ENCODE peak calls at places on chromosomes 12 and 14, in four cellular contexts. F is ovary, P is tibial nerve, O is heart left ventricle. B is an unnamed sample.

GRCh38 chr14:21350539-21350938 is 33.3 kb downstream of the SUPT16H start:
- DNase-seq in F (no peak), P (no peak), O (no peak), B (no peak)

GRCh38 chr14:76203086-76204001 is 51.6 kb downstream of the GPATCH2L start:
- DNase-seq in F (peak; percentile 37), P (no peak), O (peak; percentile 25), B (peak; percentile 36)

GRCh38 chr12:53944907-53945847 is 6.5 kb downstream of the HOXC13 start:
- DNase-seq in F (no peak), P (no peak), O (no peak), B (no peak)

GRCh38 chr12:16788888-16789790 is 183.2 kb upstream of the LMO3 start:
- DNase-seq in F (no peak), P (no peak), O (no peak), B (no peak)

GRCh38 chr12:52321433-52321832 is 235 bp upstream of the KRT83 start:
- DNase-seq in F (no peak), P (no peak), O (no peak), B (no peak)

GRCh38 chr12:106183735-106184134 is 45.0 kb upstream of the NUAK1 start:
- DNase-seq in F (no peak), P (no peak), O (no peak), B (no peak)

GRCh38 chr12:24808651-24809050 is 140.2 kb downstream of the BCAT1 start:
- DNase-seq in F (no peak), P (no peak), O (no peak), B (no peak)

GRCh38 chr14:95133282-95133681 is 24.0 kb downstream of the DICER1 start:
- DNase-seq in F (no peak), P (no peak), O (no peak), B (no peak)

GRCh38 chr14:69648480-69649414 is 37.4 kb downstream of the SUSD6 start:
- DNase-seq in F (no peak), P (no peak), O (no peak), B (no peak)

GRCh38 chr12:25557830-25558436 is 4.8 kb upstream of the LMNTD1 start:
- DNase-seq in F (no peak), P (no peak), O (no peak), B (no peak)

GRCh38 chr12:27539191-27539631 is 15.2 kb downstream of the PPFIBP1 start:
- DNase-seq in F (no peak), P (no peak), O (no peak), B (no peak)

GRCh38 chr14:68762944-68763831 is 29.7 kb downstream of the ZFP36L1 start:
- DNase-seq in F (peak; percentile 95), P (no peak), O (peak; percentile 87), B (no peak)

GRCh38 chr14:98226411-98226810 is 1045.6 kb downstream of the BCL11B start:
- DNase-seq in F (no peak), P (no peak), O (no peak), B (peak; percentile 40)

GRCh38 chr14:50853891-50854290 is 18.0 kb upstream of the ABHD12B start:
- DNase-seq in F (no peak), P (no peak), O (no peak), B (no peak)

GRCh38 chr14:33596211-33597080 is 354.4 kb downstream of the EGLN3 start:
- DNase-seq in F (no peak), P (no peak), O (no peak), B (no peak)

GRCh38 chr12:118164798-118165486 is 29.0 kb downstream of the PEBP1 start:
- DNase-seq in F (no peak), P (no peak), O (no peak), B (peak; percentile 39)

GRCh38 chr12:108414021-108414420 is 74.9 kb upstream of the CMKLR1 start:
- DNase-seq in F (no peak), P (no peak), O (no peak), B (no peak)

GRCh38 chr14:37493606-37494005 is 101.4 kb downstream of the FOXA1 start:
- DNase-seq in F (no peak), P (no peak), O (no peak), B (no peak)

GRCh38 chr14:26194816-26195215 is 403.0 kb downstream of the NOVA1 start:
- DNase-seq in F (no peak), P (no peak), O (no peak), B (no peak)

GRCh38 chr14:45198551-45198950 is 54.5 kb downstream of the MIS18BP1 start:
- DNase-seq in F (no peak), P (no peak), O (no peak), B (no peak)

GRCh38 chr12:22635812-22636211 is 10.8 kb downstream of the ETNK1 start:
- DNase-seq in F (no peak), P (no peak), O (no peak), B (no peak)

GRCh38 chr12:26750531-26751171 is 82.3 kb downstream of the ITPR2 start:
- DNase-seq in F (no peak), P (no peak), O (no peak), B (no peak)

GRCh38 chr12:94706250-94706661 is 55.9 kb upstream of the TMCC3 start:
- DNase-seq in F (no peak), P (no peak), O (no peak), B (no peak)

GRCh38 chr14:49249022-49249421 is 337.2 kb downstream of the RPS29 start:
- DNase-seq in F (no peak), P (no peak), O (no peak), B (no peak)

GRCh38 chr12:131280426-131280825 is 326.7 kb downstream of the ADGRD1 start:
- DNase-seq in F (peak; percentile 5), P (no peak), O (no peak), B (no peak)

GRCh38 chr12:131384544-131384855 is 326.4 kb upstream of the SFSWAP start:
- DNase-seq in F (no peak), P (no peak), O (no peak), B (no peak)

GRCh38 chr14:70281938-70282337 is 77.5 kb downstream of the COX16 start:
- DNase-seq in F (no peak), P (no peak), O (no peak), B (no peak)

GRCh38 chr12:122399592-122400373 is 22.7 kb downstream of the CLIP1 start:
- DNase-seq in F (peak; percentile 63), P (peak; percentile 57), O (peak; percentile 75), B (no peak)

GRCh38 chr14:48350971-48351370 is 675.6 kb upstream of the MDGA2 start:
- DNase-seq in F (no peak), P (no peak), O (no peak), B (no peak)

GRCh38 chr14:39430762-39431415 is 1.3 kb downstream of the FBXO33 start:
- DNase-seq in F (no peak), P (no peak), O (no peak), B (no peak)

GRCh38 chr12:95608252-95609033 is 57.2 kb upstream of the USP44 start:
- DNase-seq in F (peak; percentile 73), P (peak; percentile 34), O (peak; percentile 78), B (no peak)

GRCh38 chr12:108457006-108457733 is 57.9 kb upstream of the FICD start:
- DNase-seq in F (no peak), P (no peak), O (no peak), B (no peak)

GRCh38 chr12:42199007-42199406 is 39.0 kb downstream of the YAF2 start:
- DNase-seq in F (no peak), P (no peak), O (no peak), B (no peak)

GRCh38 chr14:99602054-99602787 is 1.8 kb downstream of the CCDC85C start:
- DNase-seq in F (no peak), P (no peak), O (no peak), B (peak; percentile 70)

DNA sequence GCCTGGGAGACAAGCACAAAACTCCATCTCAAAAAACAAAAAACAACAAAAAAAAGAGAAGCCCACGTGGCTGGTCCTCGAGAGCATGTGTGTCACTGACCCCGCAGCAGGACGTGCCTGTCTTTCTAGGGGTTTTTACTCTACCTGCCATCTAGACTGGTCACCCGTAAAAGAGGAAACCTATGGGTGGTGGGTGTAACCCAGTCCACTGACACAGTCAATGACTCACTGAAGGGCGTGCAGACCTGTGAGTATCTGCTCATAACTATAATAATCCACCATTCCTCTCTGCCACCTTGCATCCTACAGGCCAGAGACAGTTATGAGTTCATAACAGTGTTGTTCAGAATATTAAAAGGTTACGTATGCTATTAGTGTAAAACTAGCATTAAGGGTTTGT is 4.6 kb downstream of the GOLGA3 start:
- DNase-seq in F (no peak), P (no peak), O (no peak), B (no peak)
- H3K36me3 ChIP-seq in F (no peaks in the 10 kb centered on the region), P (no peaks in the 10 kb centered on the region), O (peaks cover 75% of the 10 kb centered on the region), B (peaks cover 14% of the 10 kb centered on the region)

GRCh38 chr14:102510616-102511520 is 1.3 kb upstream of the ANKRD9 start:
- DNase-seq in F (no peak), P (no peak), O (peak; percentile 60), B (peak; percentile 84)

GRCh38 chr14:102507891-102508312 is 1.7 kb downstream of the ANKRD9 start:
- DNase-seq in F (no peak), P (no peak), O (no peak), B (no peak)

GRCh38 chr14:102509744-102510615 is at the start of gene ANKRD9:
- DNase-seq in F (peak; percentile 96), P (peak; percentile 93), O (peak; percentile 97), B (peak; percentile 99)

GRCh38 chr14:102508410-102508773 is 1.2 kb downstream of the ANKRD9 start:
- DNase-seq in F (no peak), P (no peak), O (peak; percentile 66), B (peak; percentile 79)

DNA sequence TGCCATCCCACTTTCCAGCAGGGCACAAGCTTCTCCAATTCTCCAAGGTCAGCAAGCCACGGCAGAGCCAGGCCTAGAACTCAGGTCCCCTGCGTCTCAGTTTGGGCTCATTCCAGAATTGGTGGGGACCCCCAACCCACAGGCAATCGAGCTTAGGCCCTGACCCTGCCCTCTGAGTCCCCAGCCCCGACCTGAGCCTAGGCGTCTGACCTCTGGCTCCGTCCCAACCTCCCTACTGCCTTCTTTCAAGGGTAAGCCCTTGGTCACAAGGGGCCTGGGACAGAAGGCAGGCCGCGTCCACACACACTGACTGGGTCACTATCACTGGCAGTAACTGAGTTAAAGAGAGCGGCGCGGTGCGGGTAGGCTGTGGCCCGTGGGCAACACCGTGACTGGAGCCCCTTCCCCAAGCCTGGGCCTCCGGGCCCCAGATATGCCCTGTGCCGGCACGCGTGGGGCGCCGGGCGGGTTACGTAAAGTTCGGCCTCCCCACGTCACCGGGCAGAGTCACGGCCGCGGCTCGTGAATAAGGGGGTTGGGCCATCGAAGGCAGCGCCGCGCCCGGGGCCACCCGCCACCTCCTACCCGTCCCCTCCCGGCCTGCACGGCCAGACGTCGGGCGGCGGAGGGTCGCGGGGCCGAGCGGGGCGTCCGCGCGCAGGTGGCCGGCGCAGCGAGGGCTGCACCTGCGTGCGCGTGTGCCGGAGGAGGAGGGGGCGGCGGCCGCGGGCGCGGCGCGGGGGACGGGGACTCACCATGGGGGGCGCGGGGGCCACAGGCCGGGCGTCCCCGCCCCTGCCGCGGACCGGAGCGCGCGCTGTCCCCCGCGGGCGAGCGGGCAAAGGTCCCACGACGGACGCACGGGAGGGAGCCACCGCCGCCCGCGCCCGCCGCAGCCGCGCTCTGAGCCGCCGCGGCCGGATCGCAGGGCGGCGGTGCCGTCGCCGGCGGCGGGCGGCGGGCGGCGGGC is 517 bp downstream of the ANKRD9 start:
- DNase-seq in F (peak; percentile 72), P (peak; percentile 35), O (peak; percentile 83), B (peak; percentile 63)
- TF ChIP-seq POLR2A in F (no peak), P (no peak), O (no peak), B (no peak)

GRCh38 chr12:56719056-56719455 is 6.0 kb downstream of the NACA start:
- DNase-seq in F (no peak), P (no peak), O (no peak), B (peak; percentile 1)
- H3K36me3 ChIP-seq in F (no peaks in the 10 kb centered on the region), P (peaks cover 5% of the 10 kb centered on the region), O (peaks cover 65% of the 10 kb centered on the region), B (peaks cover 63% of the 10 kb centered on the region)

DNA sequence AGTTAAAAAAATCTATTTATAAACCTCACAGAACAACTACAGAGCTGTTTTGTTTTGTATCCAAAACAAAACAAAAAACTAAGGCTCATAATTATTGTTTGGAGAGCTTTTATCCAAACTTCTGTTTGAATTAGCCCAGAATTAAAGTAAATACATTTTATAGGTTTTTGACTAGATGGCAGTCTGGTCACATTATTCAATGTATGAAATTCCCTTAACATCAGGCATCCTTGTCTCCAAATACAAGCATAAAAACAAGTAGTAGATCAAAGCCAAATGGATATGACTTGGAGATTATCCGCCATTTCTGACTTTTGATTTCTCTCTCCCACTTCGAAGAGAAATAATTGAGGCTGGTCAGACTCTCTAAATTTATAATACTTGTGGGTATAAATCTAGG is 63.5 kb downstream of the SLC38A1 start:
- DNase-seq in F (no peak), P (no peak), O (no peak), B (no peak)
- TF ChIP-seq POLR2A in F (no peak), P (no peak), O (no peak), B (no peak)